ENCODE peak calls at places on chromosomes 2 and 18, in eight cellular contexts. One of them, this sample, is unnamed.

GRCh38 chr2:86238354-86238753 is 39.1 kb downstream of the MRPL35 start:
- DNase-seq in H1: no peak
- DNase-seq in fibroblast of lung: no peak
- DNase-seq in pancreas: no peak
- DNase-seq in aorta: no peak
- DNase-seq in HepG2: no peak
- DNase-seq in GM12878: peak; percentile 74
- DNase-seq in CD4-positive, CD25-positive, alpha-beta regulatory T cell: no peak
- DNase-seq in this sample: no peak

GRCh38 chr2:171297951-171298350 is 135.8 kb downstream of the METTL8 start:
- DNase-seq in H1: no peak
- DNase-seq in fibroblast of lung: peak; percentile 72
- DNase-seq in pancreas: no peak
- DNase-seq in aorta: no peak
- DNase-seq in HepG2: peak; percentile 29
- DNase-seq in GM12878: no peak
- DNase-seq in CD4-positive, CD25-positive, alpha-beta regulatory T cell: no peak
- DNase-seq in this sample: no peak

GRCh38 chr2:111251711-111252110 is 131.0 kb downstream of the BCL2L11 start:
- DNase-seq in H1: no peak
- DNase-seq in fibroblast of lung: no peak
- DNase-seq in pancreas: no peak
- DNase-seq in aorta: no peak
- DNase-seq in HepG2: no peak
- DNase-seq in GM12878: no peak
- DNase-seq in CD4-positive, CD25-positive, alpha-beta regulatory T cell: no peak
- DNase-seq in this sample: no peak

GRCh38 chr18:27952741-27953140 is 224.2 kb downstream of the CDH2 start:
- DNase-seq in H1: no peak
- DNase-seq in fibroblast of lung: peak; percentile 14
- DNase-seq in pancreas: no peak
- DNase-seq in aorta: no peak
- DNase-seq in HepG2: peak; percentile 16
- DNase-seq in GM12878: no peak
- DNase-seq in CD4-positive, CD25-positive, alpha-beta regulatory T cell: no peak
- DNase-seq in this sample: no peak

GRCh38 chr2:235170536-235171510 is 219.0 kb downstream of the SH3BP4 start:
- DNase-seq in H1: no peak
- DNase-seq in fibroblast of lung: peak; percentile 54
- DNase-seq in pancreas: peak; percentile 15
- DNase-seq in aorta: no peak
- DNase-seq in HepG2: no peak
- DNase-seq in GM12878: no peak
- DNase-seq in CD4-positive, CD25-positive, alpha-beta regulatory T cell: no peak
- DNase-seq in this sample: no peak

GRCh38 chr2:74440005-74440377 is 1.7 kb downstream of the RTKN start:
- DNase-seq in H1: no peak
- DNase-seq in fibroblast of lung: peak; percentile 55
- DNase-seq in pancreas: peak; percentile 52
- DNase-seq in aorta: peak; percentile 85
- DNase-seq in HepG2: peak; percentile 60
- DNase-seq in GM12878: no peak
- DNase-seq in CD4-positive, CD25-positive, alpha-beta regulatory T cell: no peak
- DNase-seq in this sample: no peak

GRCh38 chr2:129888896-129889295 is 90.6 kb upstream of the RAB6C start:
- DNase-seq in H1: no peak
- DNase-seq in fibroblast of lung: peak; percentile 9
- DNase-seq in pancreas: no peak
- DNase-seq in aorta: no peak
- DNase-seq in HepG2: no peak
- DNase-seq in GM12878: no peak
- DNase-seq in CD4-positive, CD25-positive, alpha-beta regulatory T cell: no peak
- DNase-seq in this sample: no peak

GRCh38 chr2:82993631-82994030 is 1465.4 kb downstream of the SUCLG1 start:
- DNase-seq in H1: no peak
- DNase-seq in fibroblast of lung: peak; percentile 26
- DNase-seq in pancreas: no peak
- DNase-seq in aorta: no peak
- DNase-seq in HepG2: no peak
- DNase-seq in GM12878: no peak
- DNase-seq in CD4-positive, CD25-positive, alpha-beta regulatory T cell: no peak
- DNase-seq in this sample: no peak

DNA sequence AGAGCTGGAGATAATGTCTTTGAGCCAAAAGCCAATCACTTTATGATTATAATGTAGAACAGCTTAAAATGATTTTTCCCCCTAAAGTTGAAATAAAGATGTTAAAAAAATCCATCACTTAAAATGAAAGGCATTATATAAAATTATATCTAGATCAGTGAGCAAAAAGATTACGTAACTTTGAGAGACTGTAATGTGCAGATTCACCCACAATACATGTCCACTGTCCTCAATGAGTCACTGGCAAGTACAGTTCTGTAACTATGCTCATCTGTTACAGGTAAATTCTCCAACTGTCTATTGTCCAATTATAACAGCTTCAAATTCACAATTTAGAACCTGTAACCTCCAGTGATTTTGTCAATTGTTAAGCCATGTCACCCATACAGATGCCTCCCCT is 19.0 kb downstream of the FAM161A start:
- DNase-seq in H1: no peak
- DNase-seq in fibroblast of lung: no peak
- DNase-seq in pancreas: no peak
- DNase-seq in aorta: no peak
- DNase-seq in HepG2: no peak
- DNase-seq in GM12878: no peak
- DNase-seq in CD4-positive, CD25-positive, alpha-beta regulatory T cell: no peak
- DNase-seq in this sample: no peak
- H3K27ac ChIP-seq in H1: no peak overlapping the region
- H3K27ac ChIP-seq in fibroblast of lung: no peak overlapping the region
- H3K27ac ChIP-seq in pancreas: no peak overlapping the region
- H3K27ac ChIP-seq in aorta: no peak overlapping the region
- H3K27ac ChIP-seq in HepG2: no peak overlapping the region
- H3K27ac ChIP-seq in GM12878: no peak overlapping the region
- H3K27ac ChIP-seq in CD4-positive, CD25-positive, alpha-beta regulatory T cell: no peak overlapping the region
- H3K27ac ChIP-seq in this sample: no peak overlapping the region

GRCh38 chr2:201260302-201260800 is at the start of gene CASP8:
- DNase-seq in H1: no peak
- DNase-seq in fibroblast of lung: peak; percentile 44
- DNase-seq in pancreas: no peak
- DNase-seq in aorta: peak; percentile 66
- DNase-seq in HepG2: peak; percentile 55
- DNase-seq in GM12878: no peak
- DNase-seq in CD4-positive, CD25-positive, alpha-beta regulatory T cell: peak; percentile 82
- DNase-seq in this sample: peak; percentile 64

GRCh38 chr2:201257381-201257940 is 2.9 kb upstream of the CASP8 start:
- DNase-seq in H1: peak; percentile 43
- DNase-seq in fibroblast of lung: no peak
- DNase-seq in pancreas: peak; percentile 37
- DNase-seq in aorta: peak; percentile 66
- DNase-seq in HepG2: no peak
- DNase-seq in GM12878: no peak
- DNase-seq in CD4-positive, CD25-positive, alpha-beta regulatory T cell: peak; percentile 68
- DNase-seq in this sample: peak; percentile 56

GRCh38 chr2:201258666-201258999 is 1.7 kb upstream of the CASP8 start:
- DNase-seq in H1: no peak
- DNase-seq in fibroblast of lung: no peak
- DNase-seq in pancreas: no peak
- DNase-seq in aorta: no peak
- DNase-seq in HepG2: no peak
- DNase-seq in GM12878: no peak
- DNase-seq in CD4-positive, CD25-positive, alpha-beta regulatory T cell: no peak
- DNase-seq in this sample: no peak

GRCh38 chr2:201257941-201258665 is 2.2 kb upstream of the CASP8 start:
- DNase-seq in H1: no peak
- DNase-seq in fibroblast of lung: peak; percentile 83
- DNase-seq in pancreas: peak; percentile 67
- DNase-seq in aorta: peak; percentile 89
- DNase-seq in HepG2: peak; percentile 55
- DNase-seq in GM12878: peak; percentile 79
- DNase-seq in CD4-positive, CD25-positive, alpha-beta regulatory T cell: peak; percentile 97
- DNase-seq in this sample: peak; percentile 87

DNA sequence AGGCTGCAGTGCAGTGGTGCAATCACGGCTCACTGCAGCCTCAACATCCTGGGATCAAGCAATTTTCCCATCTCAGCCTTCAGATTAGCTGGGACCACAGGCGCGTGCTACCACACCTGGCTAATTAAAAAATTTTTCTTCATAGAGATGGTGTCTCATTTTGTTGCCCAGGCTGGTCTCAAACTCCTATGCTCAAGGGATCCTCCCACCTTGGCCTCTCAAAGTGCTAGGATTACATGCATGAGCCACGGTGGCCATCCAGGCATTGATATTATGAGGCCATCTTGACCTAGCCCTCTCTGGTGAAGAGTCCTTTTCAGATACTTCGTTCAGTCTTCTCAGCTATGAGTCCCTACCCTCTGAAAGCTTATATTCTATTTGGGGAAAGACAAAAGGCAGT is 1.1 kb upstream of the CASP8 start:
- DNase-seq in H1: no peak
- DNase-seq in fibroblast of lung: no peak
- DNase-seq in pancreas: no peak
- DNase-seq in aorta: no peak
- DNase-seq in HepG2: no peak
- DNase-seq in GM12878: no peak
- DNase-seq in CD4-positive, CD25-positive, alpha-beta regulatory T cell: no peak
- DNase-seq in this sample: no peak
- H3K27ac ChIP-seq in H1: no peak overlapping the region
- H3K27ac ChIP-seq in fibroblast of lung: no peak overlapping the region
- H3K27ac ChIP-seq in pancreas: peak overlapping the region; percentile 94
- H3K27ac ChIP-seq in aorta: no peak overlapping the region
- H3K27ac ChIP-seq in HepG2: no peak overlapping the region
- H3K27ac ChIP-seq in GM12878: peak overlapping the region; percentile 99
- H3K27ac ChIP-seq in CD4-positive, CD25-positive, alpha-beta regulatory T cell: peak overlapping the region; percentile 98
- H3K27ac ChIP-seq in this sample: peak overlapping the region; percentile 96

GRCh38 chr2:2793514-2793913 is 462.4 kb upstream of the MYT1L start:
- DNase-seq in H1: no peak
- DNase-seq in fibroblast of lung: no peak
- DNase-seq in pancreas: no peak
- DNase-seq in aorta: no peak
- DNase-seq in HepG2: no peak
- DNase-seq in GM12878: no peak
- DNase-seq in CD4-positive, CD25-positive, alpha-beta regulatory T cell: no peak
- DNase-seq in this sample: no peak
- H3K27ac ChIP-seq in H1: no peak overlapping the region
- H3K27ac ChIP-seq in fibroblast of lung: no peak overlapping the region
- H3K27ac ChIP-seq in pancreas: no peak overlapping the region
- H3K27ac ChIP-seq in aorta: no peak overlapping the region
- H3K27ac ChIP-seq in HepG2: no peak overlapping the region
- H3K27ac ChIP-seq in GM12878: no peak overlapping the region
- H3K27ac ChIP-seq in CD4-positive, CD25-positive, alpha-beta regulatory T cell: no peak overlapping the region
- H3K27ac ChIP-seq in this sample: no peak overlapping the region

GRCh38 chr2:205765147-205765546 is 82.8 kb downstream of the NRP2 start:
- DNase-seq in H1: no peak
- DNase-seq in fibroblast of lung: no peak
- DNase-seq in pancreas: no peak
- DNase-seq in aorta: no peak
- DNase-seq in HepG2: no peak
- DNase-seq in GM12878: no peak
- DNase-seq in CD4-positive, CD25-positive, alpha-beta regulatory T cell: no peak
- DNase-seq in this sample: no peak

GRCh38 chr2:205766765-205767359 is 84.6 kb downstream of the NRP2 start:
- DNase-seq in H1: peak; percentile 73
- DNase-seq in fibroblast of lung: peak; percentile 59
- DNase-seq in pancreas: peak; percentile 55
- DNase-seq in aorta: peak; percentile 65
- DNase-seq in HepG2: peak; percentile 55
- DNase-seq in GM12878: no peak
- DNase-seq in CD4-positive, CD25-positive, alpha-beta regulatory T cell: peak; percentile 33
- DNase-seq in this sample: no peak

GRCh38 chr2:205763708-205764501 is 81.6 kb downstream of the NRP2 start:
- DNase-seq in H1: peak; percentile 98
- DNase-seq in fibroblast of lung: peak; percentile 95
- DNase-seq in pancreas: peak; percentile 57
- DNase-seq in aorta: peak; percentile 62
- DNase-seq in HepG2: no peak
- DNase-seq in GM12878: no peak
- DNase-seq in CD4-positive, CD25-positive, alpha-beta regulatory T cell: peak; percentile 8
- DNase-seq in this sample: no peak

GRCh38 chr2:205762883-205763282 is 80.6 kb downstream of the NRP2 start:
- DNase-seq in H1: no peak
- DNase-seq in fibroblast of lung: no peak
- DNase-seq in pancreas: no peak
- DNase-seq in aorta: no peak
- DNase-seq in HepG2: no peak
- DNase-seq in GM12878: no peak
- DNase-seq in CD4-positive, CD25-positive, alpha-beta regulatory T cell: no peak
- DNase-seq in this sample: no peak

DNA sequence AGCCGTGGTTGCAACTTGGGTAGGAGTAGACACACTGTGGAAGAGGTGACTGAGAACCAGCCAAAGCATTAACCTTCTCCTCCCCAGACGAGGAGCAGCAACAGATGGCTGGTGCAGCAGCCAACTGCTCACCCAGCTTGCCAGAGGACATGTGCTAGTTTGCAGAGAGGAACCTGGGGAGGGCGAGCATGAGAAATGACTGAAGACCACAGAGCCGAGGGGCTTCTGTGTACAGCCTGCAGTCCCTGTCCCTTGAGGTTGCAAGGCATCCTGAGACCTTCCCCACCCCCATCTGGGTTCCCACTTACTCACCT is 82.2 kb downstream of the NRP2 start:
- DNase-seq in H1: no peak
- DNase-seq in fibroblast of lung: no peak
- DNase-seq in pancreas: no peak
- DNase-seq in aorta: no peak
- DNase-seq in HepG2: no peak
- DNase-seq in GM12878: no peak
- DNase-seq in CD4-positive, CD25-positive, alpha-beta regulatory T cell: no peak
- DNase-seq in this sample: no peak
- H3K27ac ChIP-seq in H1: peak overlapping the region; percentile 96
- H3K27ac ChIP-seq in fibroblast of lung: peak overlapping the region; percentile 64
- H3K27ac ChIP-seq in pancreas: no peak overlapping the region
- H3K27ac ChIP-seq in aorta: peak overlapping the region; percentile 14
- H3K27ac ChIP-seq in HepG2: no peak overlapping the region
- H3K27ac ChIP-seq in GM12878: no peak overlapping the region
- H3K27ac ChIP-seq in CD4-positive, CD25-positive, alpha-beta regulatory T cell: no peak overlapping the region
- H3K27ac ChIP-seq in this sample: no peak overlapping the region

GRCh38 chr2:190637331-190637734 is 11.6 kb upstream of the NAB1 start:
- DNase-seq in H1: no peak
- DNase-seq in fibroblast of lung: peak; percentile 90
- DNase-seq in pancreas: no peak
- DNase-seq in aorta: no peak
- DNase-seq in HepG2: no peak
- DNase-seq in GM12878: no peak
- DNase-seq in CD4-positive, CD25-positive, alpha-beta regulatory T cell: no peak
- DNase-seq in this sample: no peak
- H3K27ac ChIP-seq in H1: no peak overlapping the region
- H3K27ac ChIP-seq in fibroblast of lung: no peak overlapping the region
- H3K27ac ChIP-seq in pancreas: no peak overlapping the region
- H3K27ac ChIP-seq in aorta: peak overlapping the region; percentile 58
- H3K27ac ChIP-seq in HepG2: no peak overlapping the region
- H3K27ac ChIP-seq in GM12878: no peak overlapping the region
- H3K27ac ChIP-seq in CD4-positive, CD25-positive, alpha-beta regulatory T cell: no peak overlapping the region
- H3K27ac ChIP-seq in this sample: no peak overlapping the region

DNA sequence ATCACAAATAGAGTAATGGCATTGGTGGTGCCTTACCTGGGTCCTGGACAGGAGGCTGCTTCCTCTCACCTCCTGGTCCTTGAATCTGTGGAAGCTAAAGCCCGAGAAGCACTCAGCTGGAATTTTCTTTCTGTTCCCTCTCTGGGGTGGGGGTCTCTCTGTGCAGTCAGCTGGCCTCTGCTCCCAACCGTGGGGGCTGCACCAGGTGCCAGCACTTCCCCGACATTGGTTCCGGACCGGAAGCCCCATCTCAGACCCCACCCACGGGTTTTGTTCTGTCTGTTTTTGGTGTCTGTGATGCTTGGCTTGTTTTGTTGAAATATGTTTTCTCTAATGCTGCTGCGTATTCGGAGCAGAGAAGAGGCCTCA is 154.7 kb downstream of the TWIST2 start:
- DNase-seq in H1: no peak
- DNase-seq in fibroblast of lung: no peak
- DNase-seq in pancreas: no peak
- DNase-seq in aorta: no peak
- DNase-seq in HepG2: no peak
- DNase-seq in GM12878: no peak
- DNase-seq in CD4-positive, CD25-positive, alpha-beta regulatory T cell: no peak
- DNase-seq in this sample: no peak
- H3K27ac ChIP-seq in H1: no peak overlapping the region
- H3K27ac ChIP-seq in fibroblast of lung: no peak overlapping the region
- H3K27ac ChIP-seq in pancreas: no peak overlapping the region
- H3K27ac ChIP-seq in aorta: no peak overlapping the region
- H3K27ac ChIP-seq in HepG2: no peak overlapping the region
- H3K27ac ChIP-seq in GM12878: no peak overlapping the region
- H3K27ac ChIP-seq in CD4-positive, CD25-positive, alpha-beta regulatory T cell: no peak overlapping the region
- H3K27ac ChIP-seq in this sample: no peak overlapping the region